ENCODE peak calls at places on chromosomes 11 and 22, in ten cellular contexts. G is transverse colon, O is RWPE1, L is Caco-2, S is HFFc6, R is AG09319, T is fibroblast of pulmonary artery, X is H9, U is GM23338, A is colonic mucosa. P is an unnamed sample.
A peak's percentile ranks its signal among the peaks of the same experiment; 100 is the strongest.

GRCh38 chr11:61505640-61506155 is 2.9 kb upstream of the LRRC10B start:
- DNase-seq in G (no peak), O (peak; percentile 64), L (no peak), S (peak; percentile 6), R (no peak), T (no peak), X (no peak), U (no peak), A (no peak), P (no peak)

GRCh38 chr22:40176921-40177737 is 596 bp upstream of the TNRC6B start:
- DNase-seq in G (peak; percentile 55), O (no peak), L (peak; percentile 49), S (peak; percentile 54), R (no peak), T (peak; percentile 79), X (peak; percentile 76), U (peak; percentile 79), A (peak; percentile 77), P (peak; percentile 83)

GRCh38 chr11:96964661-96965060 is 574.8 kb downstream of the JRKL start:
- DNase-seq in G (no peak), O (no peak), L (no peak), S (no peak), R (no peak), T (peak; percentile 5), X (no peak), U (no peak), A (no peak), P (no peak)

GRCh38 chr11:60528934-60529333 is 13.7 kb downstream of the MS4A13 start:
- DNase-seq in G (no peak), O (no peak), L (no peak), S (no peak), R (no peak), T (no peak), X (no peak), U (no peak), A (no peak), P (no peak)

GRCh38 chr11:128448981-128449713 is 138.2 kb downstream of the ETS1 start:
- DNase-seq in G (no peak), O (no peak), L (no peak), S (no peak), R (no peak), T (no peak), X (no peak), U (no peak), A (no peak), P (peak; percentile 90)

GRCh38 chr11:120304526-120304925 is 20.6 kb upstream of the TLCD5 start:
- DNase-seq in G (no peak), O (peak; percentile 82), L (no peak), S (no peak), R (no peak), T (peak; percentile 39), X (no peak), U (no peak), A (no peak), P (peak; percentile 29)

GRCh38 chr11:63880031-63880841 is 36.7 kb downstream of the RCOR2 start:
- DNase-seq in G (no peak), O (peak; percentile 20), L (no peak), S (peak; percentile 62), R (no peak), T (peak; percentile 62), X (no peak), U (no peak), A (no peak), P (peak; percentile 65)

GRCh38 chr22:44360306-44360685 is 47.5 kb upstream of the SHISAL1 start:
- DNase-seq in G (no peak), O (no peak), L (no peak), S (no peak), R (no peak), T (no peak), X (no peak), U (no peak), A (no peak), P (no peak)

GRCh38 chr11:121068787-121069186 is 32.3 kb upstream of the TECTA start:
- DNase-seq in G (peak; percentile 19), O (no peak), L (peak; percentile 48), S (no peak), R (no peak), T (no peak), X (no peak), U (no peak), A (peak; percentile 43), P (no peak)

GRCh38 chr11:15968461-15969130 is 387.8 kb downstream of the SOX6 start:
- DNase-seq in G (no peak), O (no peak), L (no peak), S (no peak), R (no peak), T (peak; percentile 21), X (no peak), U (peak; percentile 5), A (peak; percentile 20), P (peak; percentile 22)
- TF ChIP-seq CTCF in G (no peak), O (no peak), L (no peak), S (no peak), R (no peak), T (no peak), X (no peak), U (no peak), A (no peak), P (no peak)

GRCh38 chr11:7351228-7351627 is 99.5 kb downstream of the SYT9 start:
- DNase-seq in G (no peak), O (no peak), L (no peak), S (no peak), R (no peak), T (no peak), X (no peak), U (no peak), A (no peak), P (no peak)

GRCh38 chr11:7347611-7348431 is 96.1 kb downstream of the SYT9 start:
- DNase-seq in G (no peak), O (no peak), L (no peak), S (no peak), R (no peak), T (no peak), X (no peak), U (no peak), A (no peak), P (no peak)

GRCh38 chr11:7348432-7349298 is 97.0 kb downstream of the SYT9 start:
- DNase-seq in G (no peak), O (no peak), L (no peak), S (no peak), R (no peak), T (no peak), X (peak; percentile 37), U (peak; percentile 18), A (no peak), P (peak; percentile 13)

DNA sequence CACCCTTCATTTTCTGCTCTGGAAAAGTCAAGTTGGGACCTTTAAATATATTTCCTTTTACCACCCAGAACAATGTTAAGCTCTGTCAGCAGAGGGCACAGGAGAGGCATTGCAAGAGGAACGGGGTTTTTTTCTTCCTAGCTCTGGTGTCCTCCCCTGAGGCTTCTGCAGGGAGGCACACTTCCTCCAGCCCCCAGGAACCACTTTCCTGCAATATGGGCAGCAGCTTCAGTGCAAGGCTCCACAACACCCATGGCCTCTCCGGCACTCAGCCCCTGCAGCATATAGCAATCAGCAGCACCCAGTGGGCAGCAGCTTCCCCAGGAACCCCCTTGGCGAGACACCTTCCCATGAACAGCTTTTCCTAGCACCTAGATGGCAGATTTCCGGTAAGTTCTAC is 101.4 kb downstream of the SYT9 start:
- DNase-seq in G (peak; percentile 11), O (no peak), L (peak; percentile 39), S (peak; percentile 16), R (peak; percentile 12), T (peak; percentile 22), X (peak; percentile 64), U (peak; percentile 87), A (peak; percentile 23), P (peak; percentile 46)
- TF ChIP-seq CTCF in G (peak; percentile 45), O (no peak), L (peak; percentile 76), S (peak; percentile 71), R (peak; percentile 56), T (peak; percentile 40), X (peak; percentile 78), U (peak; percentile 80), A (peak; percentile 26), P (peak; percentile 60)

GRCh38 chr11:69444381-69445130 is 36.9 kb upstream of the LINC01488 start:
- DNase-seq in G (peak; percentile 40), O (peak; percentile 79), L (peak; percentile 94), S (peak; percentile 94), R (peak; percentile 87), T (peak; percentile 96), X (peak; percentile 83), U (peak; percentile 60), A (peak; percentile 41), P (peak; percentile 97)
- TF ChIP-seq CTCF in G (no peak), O (no peak), L (peak; percentile 79), S (peak; percentile 85), R (peak; percentile 41), T (peak; percentile 36), X (peak; percentile 79), U (peak; percentile 62), A (no peak), P (peak; percentile 64)

GRCh38 chr11:28529540-28530410 is 421.6 kb downstream of the METTL15 start:
- DNase-seq in G (no peak), O (peak; percentile 20), L (no peak), S (peak; percentile 63), R (peak; percentile 27), T (peak; percentile 85), X (no peak), U (peak; percentile 74), A (no peak), P (peak; percentile 91)
- TF ChIP-seq CTCF in G (peak; percentile 41), O (peak; percentile 27), L (peak; percentile 39), S (peak; percentile 88), R (peak; percentile 18), T (peak; percentile 38), X (peak; percentile 73), U (peak; percentile 56), A (no peak), P (peak; percentile 45)

DNA sequence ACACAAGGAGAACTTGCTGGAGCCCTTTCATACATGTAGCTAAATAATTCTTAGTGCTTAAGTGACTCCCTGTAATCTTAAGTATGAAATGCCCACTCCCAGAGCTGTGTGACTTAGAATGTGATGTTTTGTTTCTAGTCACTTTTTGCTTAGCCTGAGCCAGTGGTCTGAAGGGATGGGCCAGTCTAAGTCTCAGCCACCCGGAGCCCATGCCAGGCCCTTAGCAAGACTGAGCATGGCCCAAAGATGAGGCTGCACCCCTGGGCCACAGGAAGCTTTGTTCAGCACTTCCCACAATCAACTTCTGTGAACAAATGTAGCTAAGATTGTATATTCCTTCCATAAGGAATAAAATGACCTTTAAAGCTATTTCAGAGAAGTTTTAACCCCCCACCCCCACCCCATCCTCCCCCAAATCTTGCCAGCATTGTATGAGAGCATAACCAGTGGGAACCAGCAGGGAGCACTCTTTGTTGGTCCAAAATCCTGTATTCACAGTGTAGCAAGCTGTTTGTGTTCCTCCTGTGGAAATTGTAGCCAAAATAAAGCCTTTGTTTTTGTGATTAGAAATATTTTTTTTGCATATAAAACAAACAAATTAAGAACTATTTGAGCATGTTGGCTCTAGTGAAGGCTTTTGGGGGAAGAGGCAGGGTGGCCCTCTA is 73.8 kb upstream of the GAL start:
- DNase-seq in G (no peak), O (no peak), L (no peak), S (peak; percentile 8), R (no peak), T (peak; percentile 35), X (no peak), U (peak; percentile 38), A (no peak), P (peak; percentile 40)
- TF ChIP-seq CTCF in G (no peak), O (no peak), L (peak; percentile 49), S (peak; percentile 51), R (peak; percentile 42), T (peak; percentile 33), X (peak; percentile 45), U (peak; percentile 51), A (no peak), P (peak; percentile 54)

GRCh38 chr11:131629925-131630324 is 259.5 kb downstream of the NTM start:
- DNase-seq in G (no peak), O (no peak), L (no peak), S (no peak), R (no peak), T (no peak), X (no peak), U (no peak), A (no peak), P (peak; percentile 18)
- TF ChIP-seq CTCF in G (no peak), O (no peak), L (peak; percentile 32), S (no peak), R (peak; percentile 34), T (no peak), X (peak; percentile 28), U (peak; percentile 33), A (no peak), P (peak; percentile 68)